ENCODE peak calls at places on chromosomes 16 and 17, in ten cellular contexts. U, F, X, G, B, C, V, Y, L and Q are unnamed samples.

GRCh38 chr17:67489273-67489672 is 112.2 kb downstream of the PITPNC1 start:
- DNase-seq in X (no peak), B (no peak), C (no peak), V (no peak), L (no peak), Y (no peak), U (no peak), G (no peak), F (no peak), Q (no peak)

GRCh38 chr17:77214743-77215142 is 74.0 kb downstream of the SEC14L1 start:
- DNase-seq in F (no peak), C (no peak), X (no peak), B (peak; percentile 24), U (peak; percentile 31), V (peak; percentile 23), Y (peak; percentile 26), G (peak; percentile 44), L (peak; percentile 57), Q (no peak)

GRCh38 chr16:48812856-48813255 is 202.9 kb upstream of the N4BP1 start:
- DNase-seq in B (no peak), U (no peak), L (no peak), X (no peak), C (no peak), G (no peak), Y (no peak), V (no peak), F (no peak), Q (no peak)

GRCh38 chr17:7606280-7606679 is 8.4 kb downstream of the FXR2 start:
- DNase-seq in V (no peak), F (no peak), U (no peak), G (no peak), L (no peak), Y (no peak), C (no peak), X (no peak), B (no peak), Q (no peak)

GRCh38 chr16:12344577-12345343 is 368.2 kb downstream of the SNX29 start:
- DNase-seq in U (peak; percentile 6), X (no peak), Y (no peak), L (no peak), G (no peak), V (no peak), F (no peak), C (no peak), B (no peak), Q (no peak)

GRCh38 chr17:20086416-20087074 is 77.4 kb downstream of the SPECC1 start:
- DNase-seq in F (no peak), X (no peak), G (no peak), L (no peak), V (no peak), Y (no peak), U (no peak), C (no peak), B (no peak), Q (no peak)

GRCh38 chr17:61412860-61413653 is 13.4 kb downstream of the TBX2 start:
- DNase-seq in C (no peak), B (peak; percentile 13), F (no peak), U (no peak), X (no peak), G (no peak), Y (no peak), V (no peak), L (no peak), Q (peak; percentile 4)

GRCh38 chr16:89131783-89132182 is 38.1 kb downstream of the ACSF3 start:
- DNase-seq in L (no peak), B (no peak), Y (no peak), U (no peak), G (no peak), C (no peak), X (no peak), F (no peak), V (no peak), Q (no peak)

GRCh38 chr17:44887971-44888955 is 11.0 kb downstream of the EFTUD2 start:
- DNase-seq in V (no peak), G (no peak), X (no peak), U (no peak), Y (no peak), B (peak; percentile 24), L (no peak), F (no peak), C (peak; percentile 15), Q (no peak)

GRCh38 chr16:52469775-52470174 is 77.2 kb downstream of the TOX3 start:
- DNase-seq in B (no peak), Y (peak; percentile 25), C (no peak), V (peak; percentile 70), G (peak; percentile 18), U (no peak), X (no peak), F (no peak), L (no peak), Q (no peak)

GRCh38 chr17:71338396-71338795 is 782.4 kb upstream of the SOX9 start:
- DNase-seq in F (no peak), C (no peak), X (no peak), U (no peak), L (peak; percentile 86), B (no peak), G (peak; percentile 68), Y (peak; percentile 60), V (peak; percentile 37), Q (no peak)

GRCh38 chr16:85080923-85081498 is 31.3 kb downstream of the CIBAR2 start:
- DNase-seq in L (no peak), B (no peak), G (no peak), V (no peak), X (no peak), C (no peak), U (no peak), Y (no peak), F (no peak), Q (no peak)

GRCh38 chr17:39676198-39676819 is 8.1 kb downstream of the PNMT start:
- DNase-seq in X (peak; percentile 44), L (no peak), G (peak; percentile 27), C (peak; percentile 76), F (no peak), Y (no peak), B (peak; percentile 74), V (peak; percentile 66), U (peak; percentile 28), Q (peak; percentile 56)

GRCh38 chr17:57943140-57943539 is 12.1 kb downstream of the CUEDC1 start:
- DNase-seq in U (no peak), B (no peak), C (no peak), G (no peak), F (no peak), V (no peak), L (peak; percentile 79), Y (peak; percentile 40), X (no peak), Q (no peak)

GRCh38 chr16:50467943-50468748 is 80.0 kb upstream of the NKD1 start:
- DNase-seq in X (no peak), L (no peak), F (peak; percentile 39), C (no peak), V (no peak), Y (peak; percentile 24), G (no peak), U (peak; percentile 24), B (no peak), Q (no peak)

GRCh38 chr16:84438971-84439696 is 65.3 kb downstream of the MEAK7 start:
- DNase-seq in F (no peak), L (no peak), X (no peak), U (no peak), V (no peak), B (no peak), Y (no peak), G (no peak), C (no peak), Q (no peak)

GRCh38 chr16:19005561-19006445 is 22.1 kb downstream of the TMC7 start:
- DNase-seq in V (no peak), U (peak; percentile 84), B (no peak), C (no peak), L (peak; percentile 10), G (no peak), X (no peak), Y (peak; percentile 44), F (no peak), Q (no peak)

GRCh38 chr16:57694556-57695377 is at the start of gene DRC7:
- DNase-seq in L (no peak), Y (peak; percentile 41), F (peak; percentile 17), U (peak; percentile 59), B (peak; percentile 32), C (no peak), X (no peak), G (peak; percentile 72), V (peak; percentile 76), Q (no peak)

GRCh38 chr16:86363057-86363490 is 147.3 kb upstream of the FOXF1 start:
- DNase-seq in V (peak; percentile 2), U (no peak), C (no peak), X (no peak), Y (peak; percentile 91), L (peak; percentile 97), F (no peak), B (no peak), G (peak; percentile 95), Q (no peak)

GRCh38 chr17:65037157-65037556 is 19.4 kb downstream of the GNA13 start:
- DNase-seq in U (no peak), Y (no peak), X (no peak), V (no peak), G (no peak), F (no peak), C (no peak), L (no peak), B (no peak), Q (no peak)

GRCh38 chr16:119835-120234 is 18.6 kb downstream of the NPRL3 start:
- DNase-seq in U (no peak), V (no peak), Y (no peak), L (no peak), C (no peak), F (no peak), B (no peak), G (no peak), X (no peak), Q (no peak)

GRCh38 chr16:46817961-46818360 is 13.0 kb downstream of the C16orf87 start:
- DNase-seq in U (no peak), Y (peak; percentile 28), G (no peak), X (no peak), B (no peak), V (peak; percentile 29), F (no peak), C (no peak), L (peak; percentile 1), Q (no peak)

GRCh38 chr16:54545890-54546476 is 259.4 kb upstream of the IRX3 start:
- DNase-seq in U (no peak), B (no peak), Y (no peak), V (no peak), C (no peak), L (no peak), X (no peak), G (no peak), F (no peak), Q (no peak)

GRCh38 chr16:30895592-30896202 is 717 bp upstream of the CTF1 start:
- DNase-seq in G (no peak), L (no peak), X (no peak), U (no peak), B (no peak), C (peak; percentile 30), F (no peak), V (no peak), Y (no peak), Q (no peak)